ENCODE peak calls at places on chromosomes 13 and 19, in four cellular contexts. C is BE2C, L is dorsolateral prefrontal cortex, K is HepG2. U is an unnamed sample.

GRCh38 chr19:1136201-1136600 is 32.4 kb downstream of the GPX4 start:
- DNase-seq in C (no peak), L (no peak), K (no peak), U (no peak)

GRCh38 chr13:93715866-93716265 is 489.3 kb downstream of the GPC6 start:
- DNase-seq in C (no peak), L (no peak), K (no peak), U (no peak)

GRCh38 chr19:19077103-19077502 is 13.3 kb downstream of the SLC25A42 start:
- DNase-seq in C (no peak), L (no peak), K (no peak), U (no peak)

GRCh38 chr19:3693030-3693925 is 7.0 kb downstream of the PIP5K1C start:
- DNase-seq in C (no peak), L (no peak), K (no peak), U (no peak)

GRCh38 chr13:104869501-104869900 is 1666.0 kb downstream of the EFNB2 start:
- DNase-seq in C (no peak), L (no peak), K (no peak), U (no peak)

GRCh38 chr19:13526552-13526951 is 20.3 kb upstream of the CACNA1A start:
- DNase-seq in C (peak), L (no peak), K (no peak), U (no peak)

GRCh38 chr19:34269968-34270621 is 15.7 kb downstream of the GARRE1 start:
- DNase-seq in C (no peak), L (no peak), K (peak), U (no peak)

GRCh38 chr13:95385373-95385772 is 84.1 kb upstream of the ABCC4 start:
- DNase-seq in C (no peak), L (no peak), K (no peak), U (no peak)

GRCh38 chr13:113802090-113802531 is 43.1 kb downstream of the TMEM255B start:
- DNase-seq in C (peak), L (peak), K (peak), U (no peak)

GRCh38 chr19:42086770-42087550 is 11.0 kb downstream of the ZNF574 start:
- DNase-seq in C (no peak), L (no peak), K (no peak), U (no peak)

GRCh38 chr19:13102666-13103584 is at the start of gene LYL1:
- DNase-seq in C (peak), L (no peak), K (peak), U (no peak)

GRCh38 chr19:35122687-35123551 is 7.3 kb downstream of the FXYD3 start:
- DNase-seq in C (no peak), L (no peak), K (no peak), U (no peak)

GRCh38 chr19:49338691-49339363 is 3.6 kb downstream of the CD37 start:
- DNase-seq in C (peak), L (no peak), K (no peak), U (peak)

GRCh38 chr13:31556376-31556775 is 182.9 kb upstream of the RXFP2 start:
- DNase-seq in C (no peak), L (no peak), K (no peak), U (no peak)

GRCh38 chr19:49421039-49421877 is 2.0 kb downstream of the PTH2 start:
- DNase-seq in C (peak), L (peak), K (no peak), U (peak)

GRCh38 chr13:49248433-49249002 is 793 bp downstream of the CDADC1 start:
- DNase-seq in C (no peak), L (no peak), K (peak), U (no peak)

GRCh38 chr19:8044018-8044417 is 8.5 kb upstream of the CCL25 start:
- DNase-seq in C (no peak), L (no peak), K (no peak), U (no peak)

DNA sequence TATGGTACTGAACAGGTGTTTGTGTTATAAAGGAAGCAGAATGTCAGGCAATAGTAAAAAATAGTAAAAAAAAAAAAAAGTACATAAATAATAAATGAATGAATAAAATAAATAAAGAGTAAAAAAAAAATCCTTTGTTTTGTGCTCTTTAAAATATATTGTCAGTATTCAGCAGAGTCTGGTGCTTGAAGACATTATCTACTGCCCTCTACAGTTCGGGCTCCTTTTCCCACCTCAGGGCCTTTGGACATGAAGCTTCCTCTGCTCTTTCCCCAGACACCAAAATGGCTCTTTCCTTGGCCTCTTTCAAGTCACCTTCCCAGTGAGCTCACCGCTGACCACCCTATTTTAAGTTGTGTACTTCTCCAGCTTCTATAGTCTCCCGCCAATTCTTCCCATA is 137.5 kb downstream of the TNFRSF19 start:
- DNase-seq in C (no peak), L (no peak), K (no peak), U (no peak)
- TF ChIP-seq CTCF in C (peak), L (no peak), K (peak), U (no peak)

GRCh38 chr19:6048348-6048747 is 62.0 kb downstream of the RFX2 start:
- DNase-seq in C (no peak), L (no peak), K (no peak), U (no peak)
- TF ChIP-seq CTCF in C (no peak), L (no peak), K (no peak), U (no peak)

GRCh38 chr19:46471116-46471733 is at the start of gene PNMA8A:
- DNase-seq in C (peak), L (peak), K (no peak), U (peak)
- TF ChIP-seq CTCF in C (no peak), L (no peak), K (peak), U (no peak)

DNA sequence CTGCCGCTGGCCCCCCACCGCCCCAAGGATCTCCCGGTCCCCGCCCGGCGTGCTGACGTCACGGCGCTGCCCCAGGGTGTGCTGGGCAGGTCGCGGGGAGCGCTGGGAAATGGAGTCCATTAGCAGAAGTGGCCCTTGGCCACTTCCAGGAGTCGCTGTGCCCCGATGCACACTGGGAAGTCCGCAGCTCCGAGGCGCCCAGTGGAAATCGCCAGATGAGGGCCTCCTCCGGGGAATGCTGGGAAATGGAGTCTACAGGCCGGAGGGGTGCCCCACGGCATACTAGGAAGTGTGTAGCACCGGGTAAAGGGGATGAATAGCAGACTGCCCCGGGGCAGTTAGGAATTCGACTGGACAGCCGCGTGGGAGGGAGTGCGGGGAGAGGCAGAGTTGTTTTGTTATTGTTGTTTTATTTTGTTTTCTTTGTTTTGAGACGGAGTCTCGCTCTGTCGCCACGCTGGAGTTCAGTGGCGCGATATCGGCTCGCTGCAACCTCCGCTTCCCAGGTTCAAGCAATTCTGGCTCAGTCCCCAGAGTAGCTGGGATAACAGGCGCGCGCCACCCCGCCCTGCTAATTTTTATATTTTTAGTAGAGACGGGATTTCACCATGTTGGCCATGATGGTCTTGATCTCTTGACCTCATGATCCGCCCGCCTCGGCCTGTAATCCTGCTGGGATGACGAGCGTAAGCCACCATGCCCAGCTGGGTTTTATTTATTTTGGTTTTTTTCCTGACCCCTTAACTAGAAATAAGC is at the start of gene PPP1R12C:
- DNase-seq in C (peak), L (peak), K (peak), U (peak)
- TF ChIP-seq CTCF in C (no peak), L (no peak), K (peak), U (no peak)

U was measured in mesothelial cell of epicardium.